ENCODE peak calls at places on chromosome 5, in seven cellular contexts. One of them, this sample, is unnamed.

GRCh38 chr5:109161914-109162683 is 247.7 kb downstream of the PJA2 start:
- DNase-seq in HuH-7.5: no peak
- DNase-seq in NCI-H510A treated with DMSO at 0.1 percent for 48 hours: no peak
- DNase-seq in HFFc6: peak
- DNase-seq in ecto neural progenitor cell: no peak
- DNase-seq in lung: no peak
- DNase-seq in fibroblast of mammary gland: peak
- DNase-seq in this sample: no peak

GRCh38 chr5:165029471-165029870 is 1524.1 kb downstream of the MAT2B start:
- DNase-seq in fibroblast of mammary gland: peak
- DNase-seq in ecto neural progenitor cell: no peak
- DNase-seq in lung: no peak
- DNase-seq in HuH-7.5: no peak
- DNase-seq in HFFc6: no peak
- DNase-seq in NCI-H510A treated with DMSO at 0.1 percent for 48 hours: no peak
- DNase-seq in this sample: no peak

GRCh38 chr5:1312206-1312605 is 17.3 kb upstream of the TERT start:
- DNase-seq in HuH-7.5: no peak
- DNase-seq in HFFc6: no peak
- DNase-seq in lung: no peak
- DNase-seq in NCI-H510A treated with DMSO at 0.1 percent for 48 hours: no peak
- DNase-seq in ecto neural progenitor cell: peak
- DNase-seq in fibroblast of mammary gland: no peak
- DNase-seq in this sample: no peak

GRCh38 chr5:14156611-14157493 is 13.7 kb downstream of the TRIO start:
- DNase-seq in HFFc6: peak
- DNase-seq in fibroblast of mammary gland: peak
- DNase-seq in HuH-7.5: no peak
- DNase-seq in lung: no peak
- DNase-seq in NCI-H510A treated with DMSO at 0.1 percent for 48 hours: peak
- DNase-seq in ecto neural progenitor cell: no peak
- DNase-seq in this sample: peak

GRCh38 chr5:121982500-121983261 is 20.9 kb downstream of the SRFBP1 start:
- DNase-seq in HuH-7.5: no peak
- DNase-seq in ecto neural progenitor cell: no peak
- DNase-seq in lung: no peak
- DNase-seq in fibroblast of mammary gland: peak
- DNase-seq in HFFc6: no peak
- DNase-seq in NCI-H510A treated with DMSO at 0.1 percent for 48 hours: no peak
- DNase-seq in this sample: no peak

GRCh38 chr5:113017891-113018635 is 41.5 kb downstream of the DCP2 start:
- DNase-seq in lung: no peak
- DNase-seq in HFFc6: no peak
- DNase-seq in fibroblast of mammary gland: no peak
- DNase-seq in HuH-7.5: no peak
- DNase-seq in ecto neural progenitor cell: no peak
- DNase-seq in NCI-H510A treated with DMSO at 0.1 percent for 48 hours: no peak
- DNase-seq in this sample: no peak

GRCh38 chr5:102114525-102115069 is 181.5 kb downstream of the SLCO4C1 start:
- DNase-seq in HuH-7.5: no peak
- DNase-seq in NCI-H510A treated with DMSO at 0.1 percent for 48 hours: no peak
- DNase-seq in fibroblast of mammary gland: no peak
- DNase-seq in ecto neural progenitor cell: no peak
- DNase-seq in HFFc6: no peak
- DNase-seq in lung: no peak
- DNase-seq in this sample: no peak

GRCh38 chr5:58318468-58318867 is 141.4 kb downstream of the PLK2 start:
- DNase-seq in ecto neural progenitor cell: no peak
- DNase-seq in HuH-7.5: no peak
- DNase-seq in lung: no peak
- DNase-seq in HFFc6: peak
- DNase-seq in fibroblast of mammary gland: peak
- DNase-seq in NCI-H510A treated with DMSO at 0.1 percent for 48 hours: no peak
- DNase-seq in this sample: no peak

GRCh38 chr5:179181988-179182387 is 121.8 kb downstream of the ZNF354C start:
- DNase-seq in ecto neural progenitor cell: no peak
- DNase-seq in NCI-H510A treated with DMSO at 0.1 percent for 48 hours: no peak
- DNase-seq in HFFc6: no peak
- DNase-seq in HuH-7.5: no peak
- DNase-seq in fibroblast of mammary gland: no peak
- DNase-seq in lung: no peak
- DNase-seq in this sample: no peak

GRCh38 chr5:81817086-81817485 is 66.2 kb upstream of the SSBP2 start:
- DNase-seq in ecto neural progenitor cell: no peak
- DNase-seq in HFFc6: no peak
- DNase-seq in NCI-H510A treated with DMSO at 0.1 percent for 48 hours: no peak
- DNase-seq in lung: no peak
- DNase-seq in HuH-7.5: no peak
- DNase-seq in fibroblast of mammary gland: no peak
- DNase-seq in this sample: no peak

GRCh38 chr5:7405277-7405676 is 9.3 kb downstream of the ADCY2 start:
- DNase-seq in lung: no peak
- DNase-seq in fibroblast of mammary gland: no peak
- DNase-seq in ecto neural progenitor cell: no peak
- DNase-seq in NCI-H510A treated with DMSO at 0.1 percent for 48 hours: no peak
- DNase-seq in HFFc6: no peak
- DNase-seq in HuH-7.5: no peak
- DNase-seq in this sample: no peak

GRCh38 chr5:32018476-32019436 is 155.4 kb downstream of the GOLPH3 start:
- DNase-seq in fibroblast of mammary gland: peak
- DNase-seq in HuH-7.5: no peak
- DNase-seq in HFFc6: no peak
- DNase-seq in NCI-H510A treated with DMSO at 0.1 percent for 48 hours: no peak
- DNase-seq in lung: no peak
- DNase-seq in ecto neural progenitor cell: no peak
- DNase-seq in this sample: no peak

GRCh38 chr5:157485340-157485739 is 25.3 kb downstream of the NIPAL4 start:
- DNase-seq in fibroblast of mammary gland: no peak
- DNase-seq in HFFc6: no peak
- DNase-seq in NCI-H510A treated with DMSO at 0.1 percent for 48 hours: no peak
- DNase-seq in lung: no peak
- DNase-seq in HuH-7.5: no peak
- DNase-seq in ecto neural progenitor cell: no peak
- DNase-seq in this sample: no peak

GRCh38 chr5:55675119-55675518 is 37.0 kb downstream of the SLC38A9 start:
- DNase-seq in fibroblast of mammary gland: no peak
- DNase-seq in NCI-H510A treated with DMSO at 0.1 percent for 48 hours: no peak
- DNase-seq in HFFc6: no peak
- DNase-seq in HuH-7.5: no peak
- DNase-seq in ecto neural progenitor cell: no peak
- DNase-seq in lung: no peak
- DNase-seq in this sample: no peak

GRCh38 chr5:122845253-122846050 is at the start of gene SNX24:
- DNase-seq in HuH-7.5: peak
- DNase-seq in ecto neural progenitor cell: peak
- DNase-seq in NCI-H510A treated with DMSO at 0.1 percent for 48 hours: peak
- DNase-seq in HFFc6: peak
- DNase-seq in fibroblast of mammary gland: peak
- DNase-seq in lung: peak
- DNase-seq in this sample: peak

GRCh38 chr5:168284809-168285208 is 6.6 kb upstream of the WWC1 start:
- DNase-seq in ecto neural progenitor cell: no peak
- DNase-seq in fibroblast of mammary gland: no peak
- DNase-seq in NCI-H510A treated with DMSO at 0.1 percent for 48 hours: no peak
- DNase-seq in lung: no peak
- DNase-seq in HuH-7.5: no peak
- DNase-seq in HFFc6: no peak
- DNase-seq in this sample: no peak

GRCh38 chr5:128782446-128782845 is 182.8 kb upstream of the SLC27A6 start:
- DNase-seq in lung: peak
- DNase-seq in fibroblast of mammary gland: peak
- DNase-seq in HuH-7.5: no peak
- DNase-seq in HFFc6: peak
- DNase-seq in ecto neural progenitor cell: no peak
- DNase-seq in NCI-H510A treated with DMSO at 0.1 percent for 48 hours: no peak
- DNase-seq in this sample: no peak

GRCh38 chr5:141611289-141611688 is 7.5 kb downstream of the DIAPH1 start:
- DNase-seq in lung: no peak
- DNase-seq in HuH-7.5: no peak
- DNase-seq in HFFc6: no peak
- DNase-seq in NCI-H510A treated with DMSO at 0.1 percent for 48 hours: no peak
- DNase-seq in fibroblast of mammary gland: no peak
- DNase-seq in ecto neural progenitor cell: no peak
- DNase-seq in this sample: no peak

GRCh38 chr5:76270214-76270613 is 132.9 kb upstream of the IQGAP2 start:
- DNase-seq in NCI-H510A treated with DMSO at 0.1 percent for 48 hours: no peak
- DNase-seq in ecto neural progenitor cell: no peak
- DNase-seq in fibroblast of mammary gland: peak
- DNase-seq in HFFc6: no peak
- DNase-seq in HuH-7.5: no peak
- DNase-seq in lung: no peak
- DNase-seq in this sample: no peak

GRCh38 chr5:134541736-134542376 is 16.4 kb downstream of the JADE2 start:
- DNase-seq in lung: peak
- DNase-seq in ecto neural progenitor cell: peak
- DNase-seq in NCI-H510A treated with DMSO at 0.1 percent for 48 hours: no peak
- DNase-seq in fibroblast of mammary gland: peak
- DNase-seq in HFFc6: no peak
- DNase-seq in HuH-7.5: peak
- DNase-seq in this sample: peak

This sample was measured in T47D.